ENCODE peak calls at places on chromosomes 3 and 15, in eight cellular contexts. Z, L, R, H, P, B, K and D are unnamed samples.

GRCh38 chr3:71392277-71392676 is 191.3 kb downstream of the FOXP1 start:
- DNase-seq in Z (no peak), L (no peak), R (no peak), H (peak), P (no peak), B (no peak), K (no peak), D (no peak)

GRCh38 chr3:98623572-98624280 is 30.3 kb upstream of the CPOX start:
- DNase-seq in Z (no peak), L (no peak), R (no peak), H (no peak), P (no peak), B (no peak), K (no peak), D (no peak)

GRCh38 chr3:119794971-119795612 is 13.2 kb downstream of the NR1I2 start:
- DNase-seq in Z (no peak), L (peak), R (peak), H (no peak), P (no peak), B (no peak), K (no peak), D (no peak)

GRCh38 chr3:45064512-45065372 is 38.6 kb downstream of the CLEC3B start:
- DNase-seq in Z (no peak), L (peak), R (peak), H (no peak), P (no peak), B (no peak), K (no peak), D (no peak)

GRCh38 chr3:159740054-159740453 is 248.6 kb upstream of the IL12A start:
- DNase-seq in Z (no peak), L (no peak), R (no peak), H (no peak), P (no peak), B (no peak), K (no peak), D (no peak)

GRCh38 chr3:162489853-162490252 is 993.2 kb downstream of the OTOL1 start:
- DNase-seq in Z (no peak), L (no peak), R (no peak), H (no peak), P (no peak), B (no peak), K (no peak), D (no peak)

GRCh38 chr15:98946301-98947255 is 61.0 kb downstream of the PGPEP1L start:
- DNase-seq in Z (no peak), L (no peak), R (no peak), H (no peak), P (no peak), B (peak), K (peak), D (no peak)

GRCh38 chr3:139935071-139935865 is at the start of gene CLSTN2:
- DNase-seq in Z (peak), L (peak), R (peak), H (no peak), P (no peak), B (peak), K (no peak), D (peak)

GRCh38 chr3:195763843-195764825 is 43.4 kb downstream of the MUC20 start:
- DNase-seq in Z (no peak), L (no peak), R (no peak), H (no peak), P (no peak), B (no peak), K (no peak), D (no peak)

GRCh38 chr15:70299931-70300858 is 202.5 kb upstream of the TLE3 start:
- DNase-seq in Z (no peak), L (no peak), R (no peak), H (peak), P (peak), B (no peak), K (no peak), D (no peak)

GRCh38 chr3:72998489-72998888 is 1.9 kb downstream of the PPP4R2 start:
- DNase-seq in Z (no peak), L (no peak), R (no peak), H (no peak), P (no peak), B (no peak), K (no peak), D (no peak)

GRCh38 chr15:58521293-58521991 is 89.7 kb downstream of the LIPC start:
- DNase-seq in Z (peak), L (no peak), R (peak), H (no peak), P (no peak), B (peak), K (no peak), D (peak)

GRCh38 chr3:74067296-74067695 is 442.6 kb upstream of the PDZRN3 start:
- DNase-seq in Z (peak), L (no peak), R (peak), H (no peak), P (no peak), B (no peak), K (peak), D (no peak)

GRCh38 chr3:51686056-51686455 is 15.0 kb downstream of the TEX264 start:
- DNase-seq in Z (no peak), L (no peak), R (no peak), H (no peak), P (no peak), B (peak), K (no peak), D (no peak)

GRCh38 chr15:66004618-66005262 is 135.4 kb downstream of the RAB11A start:
- DNase-seq in Z (peak), L (no peak), R (peak), H (no peak), P (no peak), B (no peak), K (no peak), D (no peak)

GRCh38 chr3:102449341-102449740 is 14.5 kb downstream of the ZPLD1 start:
- DNase-seq in Z (no peak), L (no peak), R (peak), H (no peak), P (no peak), B (no peak), K (no peak), D (no peak)

GRCh38 chr15:60370804-60371700 is 26.7 kb downstream of the ANXA2 start:
- DNase-seq in Z (no peak), L (peak), R (peak), H (no peak), P (no peak), B (no peak), K (peak), D (no peak)

GRCh38 chr3:37973250-37974054 is 17.1 kb upstream of the VILL start:
- DNase-seq in Z (no peak), L (no peak), R (no peak), H (no peak), P (no peak), B (no peak), K (no peak), D (no peak)

GRCh38 chr3:55935241-55935640 is 448.1 kb upstream of the WNT5A start:
- DNase-seq in Z (no peak), L (no peak), R (no peak), H (no peak), P (no peak), B (no peak), K (no peak), D (no peak)

GRCh38 chr15:100278596-100279380 is 63.0 kb downstream of the ADAMTS17 start:
- DNase-seq in Z (no peak), L (no peak), R (no peak), H (no peak), P (no peak), B (no peak), K (no peak), D (no peak)

GRCh38 chr3:146313411-146314111 is 62.7 kb upstream of the PLSCR4 start:
- DNase-seq in Z (no peak), L (no peak), R (peak), H (no peak), P (no peak), B (no peak), K (peak), D (no peak)

GRCh38 chr15:68313501-68314390 is 36.2 kb downstream of the FEM1B start:
- DNase-seq in Z (no peak), L (no peak), R (no peak), H (no peak), P (no peak), B (no peak), K (no peak), D (no peak)

GRCh38 chr3:111732248-111732879 is 126.7 kb upstream of the PHLDB2 start:
- DNase-seq in Z (no peak), L (peak), R (peak), H (no peak), P (no peak), B (no peak), K (no peak), D (no peak)

GRCh38 chr15:62298811-62299210 is 133.7 kb upstream of the C2CD4B start:
- DNase-seq in Z (no peak), L (no peak), R (no peak), H (no peak), P (no peak), B (no peak), K (no peak), D (no peak)

GRCh38 chr3:17115186-17115585 is 230.4 kb downstream of the PLCL2 start:
- DNase-seq in Z (no peak), L (no peak), R (peak), H (no peak), P (no peak), B (no peak), K (no peak), D (no peak)

GRCh38 chr3:123094492-123094891 is 27.7 kb downstream of the PDIA5 start:
- DNase-seq in Z (no peak), L (no peak), R (no peak), H (no peak), P (no peak), B (no peak), K (no peak), D (no peak)

GRCh38 chr3:9718118-9718517 is 13.4 kb upstream of the BRPF1 start:
- DNase-seq in Z (no peak), L (no peak), R (no peak), H (no peak), P (no peak), B (no peak), K (no peak), D (no peak)

GRCh38 chr3:169879846-169880558 is 10.3 kb upstream of the LRRC31 start:
- DNase-seq in Z (no peak), L (no peak), R (no peak), H (no peak), P (no peak), B (no peak), K (no peak), D (peak)

GRCh38 chr3:127831723-127832172 is 9.4 kb upstream of the MGLL start:
- DNase-seq in Z (no peak), L (peak), R (no peak), H (no peak), P (no peak), B (no peak), K (no peak), D (no peak)